ENCODE peak calls at places on chromosome 17, in eight cellular contexts. G is esophagus squamous epithelium, O is heart left ventricle, P is thoracic aorta, I is GM12878, R is heart right ventricle, K is AG04450, M is cardiac muscle cell. X is an unnamed sample.

GRCh38 chr17:63041722-63042121 is 75.7 kb downstream of the TANC2 start:
- DNase-seq in P (no peak), O (no peak), M (no peak), K (no peak), G (no peak), R (no peak), I (no peak), X (no peak)

GRCh38 chr17:61426482-61427304 is 25.5 kb upstream of the TBX4 start:
- DNase-seq in K (no peak), P (no peak), M (no peak), G (no peak), I (no peak), R (no peak), O (no peak), X (no peak)

GRCh38 chr17:68199837-68200688 is 47.8 kb upstream of the AMZ2 start:
- DNase-seq in K (no peak), O (no peak), P (no peak), G (no peak), R (no peak), M (no peak), I (no peak), X (no peak)

GRCh38 chr17:14304876-14305636 is 4.2 kb downstream of the HS3ST3B1 start:
- DNase-seq in M (no peak), O (no peak), P (no peak), K (no peak), I (no peak), G (no peak), R (no peak), X (no peak)

GRCh38 chr17:36756695-36757094 is 155.3 kb downstream of the MRM1 start:
- DNase-seq in G (no peak), K (no peak), M (no peak), R (no peak), O (no peak), I (no peak), P (no peak), X (no peak)

GRCh38 chr17:63282455-63282854 is 163.7 kb downstream of the CYB561 start:
- DNase-seq in P (no peak), M (no peak), G (no peak), O (no peak), K (no peak), I (no peak), R (no peak), X (no peak)

GRCh38 chr17:57772774-57773173 is 27.7 kb upstream of the CCDC182 start:
- DNase-seq in P (no peak), G (no peak), M (no peak), I (no peak), R (no peak), O (no peak), K (no peak), X (no peak)

GRCh38 chr17:34081269-34081668 is 173.8 kb upstream of the CCL2 start:
- DNase-seq in M (peak), K (no peak), G (no peak), R (no peak), O (no peak), I (no peak), P (no peak), X (peak)

GRCh38 chr17:1853698-1854097 is 23.9 kb downstream of the RPA1 start:
- DNase-seq in M (no peak), K (no peak), P (no peak), I (no peak), G (no peak), O (no peak), R (no peak), X (no peak)

GRCh38 chr17:34665150-34665802 is 85.9 kb downstream of the TMEM132E start:
- DNase-seq in G (no peak), R (no peak), I (no peak), O (no peak), K (no peak), M (no peak), P (no peak), X (no peak)

GRCh38 chr17:78645421-78646295 is 68.5 kb upstream of the DNAH17 start:
- DNase-seq in G (peak), I (peak), P (peak), O (peak), M (no peak), K (no peak), R (peak), X (no peak)
- H3K27ac ChIP-seq in G (no peak), I (peak), P (peak), O (peak), M (no peak), K (no peak), R (peak), X (no peak)

GRCh38 chr17:76644995-76645394 is 1.4 kb upstream of the ST6GALNAC1 start:
- DNase-seq in M (no peak), P (no peak), O (no peak), R (no peak), G (no peak), I (no peak), K (no peak), X (no peak)

GRCh38 chr17:76643553-76644148 is at the start of gene ST6GALNAC1:
- DNase-seq in O (peak), R (peak), G (no peak), K (no peak), M (no peak), P (no peak), I (no peak), X (no peak)

GRCh38 chr17:76642994-76643393 is 563 bp downstream of the ST6GALNAC1 start:
- DNase-seq in M (no peak), R (no peak), O (no peak), P (no peak), G (no peak), I (no peak), K (no peak), X (no peak)

GRCh38 chr17:76645481-76645880 is 1.9 kb upstream of the ST6GALNAC1 start:
- DNase-seq in M (no peak), O (no peak), P (no peak), R (no peak), G (no peak), K (no peak), I (no peak), X (no peak)

GRCh38 chr17:76646712-76647111 is 3.2 kb upstream of the ST6GALNAC1 start:
- DNase-seq in O (no peak), G (no peak), P (no peak), K (no peak), I (no peak), R (no peak), M (no peak), X (no peak)
- H3K27ac ChIP-seq in O (no peak), G (no peak), P (no peak), K (no peak), I (no peak), R (no peak), M (no peak), X (no peak)

DNA sequence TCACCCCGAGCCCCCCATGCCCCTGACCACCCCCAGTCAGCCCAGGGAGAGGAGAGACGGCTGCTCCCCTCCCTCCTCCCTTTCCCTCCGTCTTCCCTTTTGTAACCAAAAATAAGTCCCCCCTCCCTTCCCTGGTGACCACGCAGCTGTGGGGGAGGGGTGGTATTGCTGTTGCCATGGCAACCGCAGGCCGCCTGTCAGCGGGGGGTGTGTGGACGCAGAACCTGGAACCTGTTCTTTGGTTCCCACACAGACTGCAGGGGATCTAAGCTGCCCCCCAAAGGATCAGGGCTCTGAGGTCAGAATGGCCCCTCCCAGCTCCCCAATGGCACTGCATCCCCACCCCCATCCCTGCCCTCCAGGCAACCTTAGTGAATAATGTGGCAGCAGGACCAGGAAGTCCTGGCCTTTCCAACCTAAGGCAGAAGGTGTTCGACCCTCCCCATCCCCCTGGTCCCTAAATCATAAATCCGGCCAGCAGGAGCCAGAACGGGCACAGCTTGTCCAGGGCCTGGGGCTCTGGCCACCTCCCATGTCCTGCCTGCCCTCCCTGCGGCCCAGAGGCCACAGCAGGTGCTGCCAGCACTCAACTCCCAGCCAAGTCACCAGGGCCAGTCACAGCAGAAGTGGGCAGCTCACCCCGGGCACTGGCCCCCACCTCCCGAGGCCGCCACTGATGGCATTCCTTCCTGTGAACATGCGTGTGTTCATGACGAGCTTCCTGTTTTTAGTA is 12.0 kb downstream of the CA4 start:
- DNase-seq in K (no peak), O (no peak), G (no peak), P (no peak), M (no peak), R (no peak), I (no peak), X (no peak)
- H3K27ac ChIP-seq in K (no peak), O (no peak), G (no peak), P (no peak), M (no peak), R (peak), I (no peak), X (no peak)

DNA sequence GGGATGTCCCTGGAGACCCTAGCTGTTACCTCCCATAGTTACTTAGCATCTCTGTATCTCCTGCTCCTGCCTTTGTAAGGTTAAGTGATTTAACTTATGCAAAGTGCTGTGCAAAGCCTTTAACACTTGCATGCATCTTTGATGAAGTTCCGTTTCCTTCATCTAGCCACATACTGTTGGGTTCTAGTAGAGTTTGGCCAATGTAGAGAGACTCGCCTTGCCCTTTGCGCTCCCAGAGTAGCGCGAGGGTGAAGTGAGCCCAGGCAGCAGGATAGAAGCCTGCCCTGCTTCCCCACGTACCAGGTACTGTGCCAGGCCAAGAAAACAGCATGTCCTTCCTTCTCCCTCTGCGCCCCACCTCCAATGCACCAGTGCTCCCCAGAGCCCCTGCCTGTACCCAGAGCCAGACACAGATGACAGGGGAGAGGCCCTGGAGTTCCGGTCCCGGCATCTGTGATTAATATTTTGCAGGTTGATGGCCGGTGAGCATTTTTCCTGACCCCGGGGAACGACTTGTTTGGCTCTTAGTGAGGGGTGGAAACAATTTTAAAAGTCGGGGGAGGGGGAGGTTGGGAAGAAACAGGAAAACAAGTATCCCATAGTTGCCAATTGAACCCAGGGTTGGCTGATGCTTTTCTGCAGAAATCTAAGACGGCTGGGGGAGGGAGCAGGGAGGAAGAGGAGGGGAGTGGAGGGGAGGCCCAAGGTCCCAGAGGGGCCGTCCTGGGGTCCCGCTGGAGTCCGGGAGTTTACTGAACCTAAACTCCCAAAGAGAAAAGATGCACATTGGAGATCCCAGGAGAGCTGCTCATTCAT is 13.1 kb upstream of the CDC42EP4 start:
- DNase-seq in O (no peak), R (no peak), I (no peak), P (no peak), G (no peak), K (no peak), M (no peak), X (no peak)
- H3K27ac ChIP-seq in O (no peak), R (peak), I (no peak), P (no peak), G (peak), K (peak), M (no peak), X (no peak)

DNA sequence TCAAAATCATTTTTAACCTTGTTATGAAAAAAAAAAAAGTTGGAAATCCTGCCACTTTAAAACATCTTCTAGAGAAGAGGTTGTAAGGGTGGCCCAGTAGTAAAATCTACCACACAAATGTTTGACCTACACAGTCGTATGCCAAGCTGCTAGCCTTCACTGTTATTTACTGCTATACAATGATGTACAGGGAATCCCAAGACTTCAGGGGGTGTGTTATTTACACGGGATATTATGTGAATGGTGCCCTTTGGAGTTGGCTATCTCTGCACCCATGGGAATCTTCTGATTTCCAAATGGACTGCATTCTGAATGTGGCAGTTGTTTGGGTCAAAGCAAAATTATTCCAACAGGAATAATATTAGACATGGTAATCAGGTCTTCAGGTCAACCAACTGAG is 45.9 kb downstream of the STH start:
- DNase-seq in O (no peak), R (no peak), P (no peak), I (no peak), M (no peak), G (no peak), K (no peak), X (no peak)
- H3K27ac ChIP-seq in O (peak), R (no peak), P (no peak), I (no peak), M (peak), G (no peak), K (no peak), X (no peak)

DNA sequence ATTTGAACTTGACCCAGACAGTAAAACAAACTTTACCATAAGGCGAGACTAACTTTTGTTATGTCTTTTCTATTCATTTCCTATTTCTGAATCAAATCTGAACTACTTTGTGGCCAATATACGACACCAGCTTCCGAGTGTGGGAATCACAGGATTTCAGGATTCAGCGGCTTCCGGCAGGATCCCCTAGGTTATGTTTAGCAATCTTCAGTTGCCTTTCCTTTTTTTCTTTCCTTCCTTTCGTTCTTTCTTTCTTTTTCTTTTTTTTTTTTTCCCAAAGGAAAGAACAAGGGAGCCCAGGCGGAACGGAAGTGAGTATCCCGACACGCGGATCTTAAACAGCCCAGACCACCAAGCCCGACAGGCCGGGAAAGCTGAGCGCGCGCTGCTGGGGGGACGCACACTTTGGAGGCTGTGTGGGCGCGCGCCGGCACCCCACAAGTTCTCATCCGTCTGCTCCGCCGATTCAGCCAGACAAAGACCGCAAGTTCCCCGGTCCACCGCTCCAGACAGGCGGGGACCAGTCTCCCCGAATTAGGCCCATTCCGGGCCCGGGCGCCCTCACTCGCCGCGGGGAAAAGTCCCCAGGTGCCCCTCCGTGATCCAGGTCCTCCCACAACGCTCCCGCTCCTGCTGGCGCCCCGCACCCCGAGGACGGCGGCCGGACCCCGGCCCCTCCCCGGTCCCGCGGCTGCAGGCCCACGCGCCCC is 540 bp downstream of the TBC1D16 start:
- DNase-seq in R (peak), O (peak), M (peak), K (no peak), P (no peak), I (no peak), G (no peak), X (no peak)
- H3K27ac ChIP-seq in R (peak), O (peak), M (no peak), K (peak), P (peak), I (no peak), G (peak), X (no peak)

GRCh38 chr17:75647061-75647460 is 13.8 kb downstream of the SMIM5 start:
- DNase-seq in O (no peak), G (no peak), I (no peak), P (no peak), R (no peak), M (no peak), K (no peak), X (no peak)
- H3K27ac ChIP-seq in O (no peak), G (no peak), I (no peak), P (no peak), R (no peak), M (no peak), K (no peak), X (no peak)

GRCh38 chr17:50934161-50934560 is 68.0 kb upstream of the TOB1 start:
- DNase-seq in K (no peak), G (no peak), M (no peak), P (no peak), O (no peak), R (no peak), I (no peak), X (no peak)

GRCh38 chr17:50938821-50939541 is 72.8 kb upstream of the TOB1 start:
- DNase-seq in R (no peak), G (no peak), K (no peak), M (no peak), I (no peak), O (no peak), P (no peak), X (no peak)

GRCh38 chr17:50934672-50935200 is 68.6 kb upstream of the TOB1 start:
- DNase-seq in K (no peak), G (no peak), O (no peak), I (no peak), P (no peak), M (no peak), R (no peak), X (no peak)

GRCh38 chr17:50932584-50932901 is 66.4 kb upstream of the TOB1 start:
- DNase-seq in R (no peak), K (no peak), P (no peak), I (no peak), G (no peak), M (no peak), O (no peak), X (no peak)

DNA sequence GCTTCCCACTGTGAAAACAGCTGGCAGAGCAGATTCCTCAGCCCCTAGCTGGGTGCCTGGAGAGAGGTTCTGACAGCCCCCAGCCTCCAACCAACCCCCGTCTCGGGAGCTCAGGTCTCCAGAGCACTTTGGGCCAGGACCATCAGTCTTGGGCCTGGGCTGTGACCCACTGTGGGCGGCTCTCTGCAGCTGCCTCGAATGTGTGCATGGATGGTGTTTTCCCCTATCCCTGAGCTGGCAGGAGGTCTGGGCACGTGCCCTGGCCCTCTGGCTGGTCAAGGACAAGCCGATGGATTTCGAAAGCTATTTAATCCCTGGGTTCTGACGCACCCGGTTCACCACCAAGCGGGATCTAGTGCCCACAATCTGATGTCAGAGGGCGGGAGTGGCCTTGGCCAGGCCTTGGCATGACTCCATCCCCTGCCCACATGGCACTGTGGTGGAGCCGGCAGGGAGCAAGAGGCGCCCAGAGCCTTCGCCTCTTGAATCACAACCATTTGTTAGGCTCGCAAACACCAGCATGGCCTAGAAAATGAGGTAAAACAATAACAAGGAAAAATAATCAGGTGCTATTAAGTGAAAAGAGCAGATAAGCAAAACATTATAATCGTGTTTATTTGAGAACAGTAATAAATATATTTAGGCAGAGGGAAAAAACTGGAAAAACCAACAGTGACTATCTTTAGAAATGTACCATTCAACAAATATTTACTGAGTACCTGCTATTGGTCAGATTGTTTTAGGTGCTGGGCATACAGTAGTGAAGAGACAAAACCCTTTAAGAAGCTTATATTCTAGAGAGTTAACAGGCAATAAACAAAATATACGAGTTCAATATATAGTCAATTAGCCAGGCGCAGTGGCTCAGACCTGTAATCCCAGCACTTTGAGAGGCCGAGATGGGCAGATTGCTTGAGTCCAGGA is 69.3 kb upstream of the TOB1 start:
- DNase-seq in M (no peak), O (peak), R (peak), P (peak), I (no peak), G (no peak), K (no peak), X (no peak)
- H3K27ac ChIP-seq in M (peak), O (peak), R (no peak), P (peak), I (no peak), G (no peak), K (no peak), X (no peak)